ENCODE peak calls at places on chromosome 17, in nine cellular contexts. One of them, this sample, is unnamed.

GRCh38 chr17:56206351-56206750 is 53.1 kb downstream of the ANKFN1 start:
- DNase-seq in heart left ventricle: no peak
- DNase-seq in prostate gland: no peak
- DNase-seq in suprapubic skin: no peak
- DNase-seq in K562: no peak
- DNase-seq in AG09309: no peak
- DNase-seq in fibroblast of lung: no peak
- DNase-seq in CD4-positive, CD25-positive, alpha-beta regulatory T cell: no peak
- DNase-seq in mesendoderm: peak; percentile 7
- DNase-seq in this sample: no peak

GRCh38 chr17:17156107-17156506 is 50.0 kb downstream of the PLD6 start:
- DNase-seq in CD4-positive, CD25-positive, alpha-beta regulatory T cell: no peak
- DNase-seq in fibroblast of lung: peak; percentile 59
- DNase-seq in K562: no peak
- DNase-seq in suprapubic skin: no peak
- DNase-seq in heart left ventricle: no peak
- DNase-seq in prostate gland: peak; percentile 27
- DNase-seq in mesendoderm: no peak
- DNase-seq in AG09309: no peak
- DNase-seq in this sample: no peak

GRCh38 chr17:58402047-58402446 is 15.3 kb downstream of the RNF43 start:
- DNase-seq in CD4-positive, CD25-positive, alpha-beta regulatory T cell: no peak
- DNase-seq in fibroblast of lung: no peak
- DNase-seq in AG09309: no peak
- DNase-seq in mesendoderm: no peak
- DNase-seq in K562: no peak
- DNase-seq in prostate gland: no peak
- DNase-seq in heart left ventricle: no peak
- DNase-seq in suprapubic skin: no peak
- DNase-seq in this sample: no peak

GRCh38 chr17:74354123-74354522 is 7.5 kb downstream of the BTBD17 start:
- DNase-seq in fibroblast of lung: no peak
- DNase-seq in K562: peak; percentile 84
- DNase-seq in heart left ventricle: peak; percentile 74
- DNase-seq in AG09309: no peak
- DNase-seq in mesendoderm: peak; percentile 84
- DNase-seq in suprapubic skin: no peak
- DNase-seq in CD4-positive, CD25-positive, alpha-beta regulatory T cell: peak; percentile 29
- DNase-seq in prostate gland: no peak
- DNase-seq in this sample: peak; percentile 97

GRCh38 chr17:31413871-31414589 is 22.6 kb downstream of the RAB11FIP4 start:
- DNase-seq in CD4-positive, CD25-positive, alpha-beta regulatory T cell: no peak
- DNase-seq in mesendoderm: no peak
- DNase-seq in AG09309: peak; percentile 40
- DNase-seq in prostate gland: no peak
- DNase-seq in fibroblast of lung: peak; percentile 60
- DNase-seq in heart left ventricle: no peak
- DNase-seq in K562: no peak
- DNase-seq in suprapubic skin: no peak
- DNase-seq in this sample: no peak

GRCh38 chr17:80827646-80828643 is 163.7 kb upstream of the CHMP6 start:
- DNase-seq in mesendoderm: peak; percentile 86
- DNase-seq in prostate gland: no peak
- DNase-seq in CD4-positive, CD25-positive, alpha-beta regulatory T cell: no peak
- DNase-seq in AG09309: no peak
- DNase-seq in suprapubic skin: peak; percentile 62
- DNase-seq in fibroblast of lung: no peak
- DNase-seq in K562: no peak
- DNase-seq in heart left ventricle: peak; percentile 56
- DNase-seq in this sample: no peak

GRCh38 chr17:27982688-27983087 is 59.8 kb upstream of the NLK start:
- DNase-seq in mesendoderm: peak; percentile 92
- DNase-seq in prostate gland: no peak
- DNase-seq in AG09309: no peak
- DNase-seq in heart left ventricle: no peak
- DNase-seq in K562: peak; percentile 32
- DNase-seq in suprapubic skin: no peak
- DNase-seq in CD4-positive, CD25-positive, alpha-beta regulatory T cell: no peak
- DNase-seq in fibroblast of lung: no peak
- DNase-seq in this sample: no peak

GRCh38 chr17:27991594-27991993 is 50.9 kb upstream of the NLK start:
- DNase-seq in prostate gland: no peak
- DNase-seq in CD4-positive, CD25-positive, alpha-beta regulatory T cell: no peak
- DNase-seq in mesendoderm: no peak
- DNase-seq in heart left ventricle: no peak
- DNase-seq in fibroblast of lung: no peak
- DNase-seq in AG09309: no peak
- DNase-seq in suprapubic skin: no peak
- DNase-seq in K562: no peak
- DNase-seq in this sample: no peak

GRCh38 chr17:80260791-80261158 is at the start of gene RNF213:
- DNase-seq in prostate gland: peak; percentile 29
- DNase-seq in heart left ventricle: peak; percentile 84
- DNase-seq in AG09309: no peak
- DNase-seq in K562: peak; percentile 95
- DNase-seq in CD4-positive, CD25-positive, alpha-beta regulatory T cell: peak; percentile 58
- DNase-seq in fibroblast of lung: peak; percentile 19
- DNase-seq in mesendoderm: peak; percentile 51
- DNase-seq in suprapubic skin: no peak
- DNase-seq in this sample: peak; percentile 66

GRCh38 chr17:1467898-1468492 is 12.0 kb upstream of the CRK start:
- DNase-seq in mesendoderm: no peak
- DNase-seq in CD4-positive, CD25-positive, alpha-beta regulatory T cell: no peak
- DNase-seq in fibroblast of lung: peak; percentile 87
- DNase-seq in AG09309: no peak
- DNase-seq in prostate gland: no peak
- DNase-seq in suprapubic skin: no peak
- DNase-seq in heart left ventricle: no peak
- DNase-seq in K562: no peak
- DNase-seq in this sample: no peak

GRCh38 chr17:61408151-61409041 is 8.8 kb downstream of the TBX2 start:
- DNase-seq in suprapubic skin: peak; percentile 63
- DNase-seq in mesendoderm: no peak
- DNase-seq in CD4-positive, CD25-positive, alpha-beta regulatory T cell: no peak
- DNase-seq in K562: no peak
- DNase-seq in AG09309: no peak
- DNase-seq in fibroblast of lung: peak; percentile 57
- DNase-seq in heart left ventricle: peak; percentile 66
- DNase-seq in prostate gland: no peak
- DNase-seq in this sample: peak; percentile 13
- H3K4me3 ChIP-seq in suprapubic skin: peak overlapping the region; percentile 53
- H3K4me3 ChIP-seq in mesendoderm: no peak overlapping the region
- H3K4me3 ChIP-seq in CD4-positive, CD25-positive, alpha-beta regulatory T cell: no peak overlapping the region
- H3K4me3 ChIP-seq in K562: no peak overlapping the region
- H3K4me3 ChIP-seq in AG09309: no peak overlapping the region
- H3K4me3 ChIP-seq in fibroblast of lung: peak overlapping the region; percentile 84
- H3K4me3 ChIP-seq in heart left ventricle: peak overlapping the region; percentile 54
- H3K4me3 ChIP-seq in prostate gland: no peak overlapping the region
- H3K4me3 ChIP-seq in this sample: peak overlapping the region; percentile 91

GRCh38 chr17:50100921-50101345 is 5.8 kb downstream of the PDK2 start:
- DNase-seq in CD4-positive, CD25-positive, alpha-beta regulatory T cell: no peak
- DNase-seq in fibroblast of lung: no peak
- DNase-seq in AG09309: no peak
- DNase-seq in heart left ventricle: peak; percentile 44
- DNase-seq in prostate gland: no peak
- DNase-seq in suprapubic skin: no peak
- DNase-seq in K562: no peak
- DNase-seq in mesendoderm: peak; percentile 51
- DNase-seq in this sample: no peak
- H3K4me3 ChIP-seq in CD4-positive, CD25-positive, alpha-beta regulatory T cell: no peak overlapping the region
- H3K4me3 ChIP-seq in fibroblast of lung: no peak overlapping the region
- H3K4me3 ChIP-seq in AG09309: no peak overlapping the region
- H3K4me3 ChIP-seq in heart left ventricle: no peak overlapping the region
- H3K4me3 ChIP-seq in prostate gland: no peak overlapping the region
- H3K4me3 ChIP-seq in suprapubic skin: peak overlapping the region; percentile 11
- H3K4me3 ChIP-seq in K562: no peak overlapping the region
- H3K4me3 ChIP-seq in mesendoderm: no peak overlapping the region
- H3K4me3 ChIP-seq in this sample: no peak overlapping the region

GRCh38 chr17:43043306-43043705 is 18.3 kb downstream of the RND2 start:
- DNase-seq in K562: no peak
- DNase-seq in AG09309: no peak
- DNase-seq in heart left ventricle: no peak
- DNase-seq in CD4-positive, CD25-positive, alpha-beta regulatory T cell: no peak
- DNase-seq in suprapubic skin: no peak
- DNase-seq in fibroblast of lung: no peak
- DNase-seq in mesendoderm: no peak
- DNase-seq in prostate gland: no peak
- DNase-seq in this sample: no peak
- H3K4me3 ChIP-seq in K562: no peak overlapping the region
- H3K4me3 ChIP-seq in AG09309: no peak overlapping the region
- H3K4me3 ChIP-seq in heart left ventricle: no peak overlapping the region
- H3K4me3 ChIP-seq in CD4-positive, CD25-positive, alpha-beta regulatory T cell: no peak overlapping the region
- H3K4me3 ChIP-seq in suprapubic skin: no peak overlapping the region
- H3K4me3 ChIP-seq in fibroblast of lung: no peak overlapping the region
- H3K4me3 ChIP-seq in mesendoderm: no peak overlapping the region
- H3K4me3 ChIP-seq in prostate gland: no peak overlapping the region
- H3K4me3 ChIP-seq in this sample: no peak overlapping the region

DNA sequence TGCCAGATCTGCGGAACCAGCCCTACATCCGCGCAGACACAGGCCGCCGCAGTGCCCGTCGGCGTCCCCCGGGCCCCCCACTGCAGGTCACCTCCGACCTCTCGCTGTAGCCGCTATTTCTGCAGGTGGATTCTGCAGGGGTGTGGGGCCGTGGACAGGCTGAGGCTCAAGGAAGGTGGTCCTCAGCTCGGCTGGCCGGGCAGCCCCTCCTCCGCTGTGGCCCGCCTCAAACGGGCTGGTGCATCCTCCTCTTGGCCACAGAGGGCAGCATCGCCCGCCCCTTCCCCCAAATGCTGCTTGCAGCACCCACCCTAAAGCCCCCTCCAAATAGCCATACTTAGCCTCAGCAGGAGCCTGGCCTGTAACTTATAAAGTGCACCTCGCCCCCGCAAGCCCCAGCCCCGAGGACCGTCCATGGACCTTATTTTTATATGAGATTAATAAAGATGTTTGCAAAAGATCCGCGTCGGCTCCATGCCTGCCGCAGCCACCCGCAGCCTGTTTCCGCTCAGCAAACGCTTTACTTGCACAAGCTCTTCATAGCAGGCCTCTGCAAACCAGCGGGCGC is 14.9 kb downstream of the SPATA32 start:
- DNase-seq in K562: peak; percentile 71
- DNase-seq in mesendoderm: peak; percentile 77
- DNase-seq in prostate gland: no peak
- DNase-seq in heart left ventricle: no peak
- DNase-seq in fibroblast of lung: peak; percentile 15
- DNase-seq in AG09309: no peak
- DNase-seq in CD4-positive, CD25-positive, alpha-beta regulatory T cell: no peak
- DNase-seq in suprapubic skin: no peak
- DNase-seq in this sample: peak; percentile 77
- H3K4me3 ChIP-seq in K562: peak overlapping the region; percentile 78
- H3K4me3 ChIP-seq in mesendoderm: peak overlapping the region; percentile 71
- H3K4me3 ChIP-seq in prostate gland: peak overlapping the region; percentile 61
- H3K4me3 ChIP-seq in heart left ventricle: peak overlapping the region; percentile 53
- H3K4me3 ChIP-seq in fibroblast of lung: peak overlapping the region; percentile 57
- H3K4me3 ChIP-seq in AG09309: peak overlapping the region; percentile 50
- H3K4me3 ChIP-seq in CD4-positive, CD25-positive, alpha-beta regulatory T cell: no peak overlapping the region
- H3K4me3 ChIP-seq in suprapubic skin: peak overlapping the region; percentile 64
- H3K4me3 ChIP-seq in this sample: peak overlapping the region; percentile 88